ENCODE peak calls at places on chromosomes 3 and 15, in eight cellular contexts. R, Z, O, I, F, D, B and H are unnamed samples.

GRCh38 chr3:53159415-53160135 is 1.4 kb upstream of the PRKCD start:
- DNase-seq in I (peak; percentile 62), B (no peak), D (no peak), R (no peak), F (no peak), Z (no peak), O (no peak), H (no peak)

GRCh38 chr15:57156210-57156887 is 220.0 kb upstream of the CGNL1 start:
- DNase-seq in Z (peak; percentile 11), D (no peak), O (peak; percentile 16), B (no peak), R (no peak), I (no peak), F (no peak), H (no peak)

GRCh38 chr3:41608267-41608822 is 353.6 kb downstream of the ULK4 start:
- DNase-seq in D (no peak), O (no peak), I (no peak), Z (no peak), R (no peak), F (no peak), B (no peak), H (no peak)

GRCh38 chr15:36627566-36627965 is 48.1 kb downstream of the CDIN1 start:
- DNase-seq in R (no peak), I (no peak), D (no peak), Z (no peak), O (no peak), F (no peak), B (no peak), H (no peak)

GRCh38 chr15:20356444-20357138 is 185.0 kb downstream of the GOLGA6L6 start:
- DNase-seq in O (no peak), I (no peak), B (no peak), D (no peak), F (peak; percentile 59), R (no peak), Z (peak; percentile 88), H (peak; percentile 81)

GRCh38 chr15:45088801-45089711 is 24.9 kb downstream of the DUOX2 start:
- DNase-seq in F (no peak), R (no peak), D (no peak), Z (no peak), B (no peak), O (no peak), I (no peak), H (no peak)

GRCh38 chr3:25725810-25726209 is 57.4 kb downstream of the NGLY1 start:
- DNase-seq in B (no peak), O (peak; percentile 16), F (no peak), D (no peak), Z (no peak), R (peak; percentile 2), I (no peak), H (no peak)

GRCh38 chr3:75737831-75738493 is 47.4 kb downstream of the ZNF717 start:
- DNase-seq in R (peak; percentile 10), B (peak; percentile 9), I (no peak), Z (no peak), F (no peak), O (peak; percentile 26), D (no peak), H (no peak)

GRCh38 chr3:189282751-189283150 is 111.0 kb downstream of the TPRG1 start:
- DNase-seq in F (no peak), R (no peak), I (no peak), O (peak; percentile 20), D (no peak), B (peak; percentile 85), Z (no peak), H (no peak)

GRCh38 chr3:129722527-129722926 is 116.1 kb upstream of the PLXND1 start:
- DNase-seq in B (no peak), D (no peak), Z (no peak), F (no peak), O (no peak), R (no peak), I (no peak), H (no peak)

GRCh38 chr15:58932791-58933310 is 628 bp downstream of the SLTM start:
- DNase-seq in F (no peak), B (no peak), D (no peak), Z (peak; percentile 77), I (no peak), R (no peak), O (no peak), H (no peak)

GRCh38 chr15:83322061-83322460 is 37.6 kb upstream of the BNC1 start:
- DNase-seq in O (no peak), D (no peak), B (peak; percentile 80), F (no peak), I (no peak), R (peak; percentile 15), Z (no peak), H (no peak)

GRCh38 chr3:127003601-127004280 is 20.8 kb downstream of the PLXNA1 start:
- DNase-seq in B (no peak), Z (no peak), R (no peak), D (no peak), O (no peak), F (no peak), I (no peak), H (no peak)

GRCh38 chr3:127004641-127005397 is 21.9 kb downstream of the PLXNA1 start:
- DNase-seq in I (no peak), B (no peak), Z (no peak), O (no peak), F (no peak), R (no peak), D (no peak), H (no peak)

GRCh38 chr3:127006781-127007436 is 24.0 kb downstream of the PLXNA1 start:
- DNase-seq in O (peak; percentile 7), D (no peak), R (no peak), B (peak; percentile 54), F (no peak), Z (peak; percentile 67), I (no peak), H (no peak)

GRCh38 chr3:127008236-127008635 is 25.3 kb downstream of the PLXNA1 start:
- DNase-seq in B (no peak), R (no peak), F (no peak), O (no peak), D (no peak), I (no peak), Z (peak; percentile 59), H (no peak)

DNA sequence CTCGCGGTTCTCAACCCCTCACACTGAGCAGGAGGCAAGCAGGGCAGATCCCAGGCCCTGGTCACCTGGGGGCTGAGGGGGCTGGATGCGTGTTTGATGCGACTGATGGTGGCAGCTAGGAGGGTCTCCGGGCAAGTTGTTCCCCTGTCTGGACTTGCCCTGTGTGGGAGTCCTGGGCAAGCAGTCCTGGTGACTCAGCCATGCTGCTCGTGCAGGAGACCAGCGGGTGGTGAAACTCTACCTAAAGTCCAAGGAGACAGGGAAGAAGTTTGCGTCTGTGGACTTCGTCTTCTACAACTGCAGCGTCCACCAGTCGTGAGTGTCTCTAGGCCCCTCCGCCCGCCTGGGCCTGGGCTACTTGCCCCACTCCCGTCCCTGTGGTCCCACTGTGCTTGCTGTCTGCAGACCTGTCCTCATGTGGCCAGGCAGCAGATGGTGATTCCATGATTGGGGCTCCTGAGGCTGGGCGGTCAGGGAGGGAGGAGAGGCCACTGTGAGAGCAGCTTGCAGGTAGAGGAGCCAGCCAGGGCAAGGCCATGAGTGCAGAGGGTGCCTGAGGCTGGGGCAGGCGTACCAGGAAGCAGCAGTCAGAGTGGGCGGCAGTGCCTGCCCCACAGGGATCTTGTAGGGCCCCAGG is 23.1 kb downstream of the PLXNA1 start:
- DNase-seq in F (no peak), D (no peak), B (peak; percentile 84), R (peak; percentile 48), O (peak; percentile 48), Z (no peak), I (no peak), H (no peak)
- H4K20me1 ChIP-seq in F (no peaks in the 10 kb centered on the region), D (peaks cover 15% of the 10 kb centered on the region), B (no peaks in the 10 kb centered on the region), R (no peaks in the 10 kb centered on the region), O (peaks cover 33% of the 10 kb centered on the region), Z (peaks cover 5% of the 10 kb centered on the region), I (peaks cover 36% of the 10 kb centered on the region), H (peaks cover 50% of the 10 kb centered on the region)

DNA sequence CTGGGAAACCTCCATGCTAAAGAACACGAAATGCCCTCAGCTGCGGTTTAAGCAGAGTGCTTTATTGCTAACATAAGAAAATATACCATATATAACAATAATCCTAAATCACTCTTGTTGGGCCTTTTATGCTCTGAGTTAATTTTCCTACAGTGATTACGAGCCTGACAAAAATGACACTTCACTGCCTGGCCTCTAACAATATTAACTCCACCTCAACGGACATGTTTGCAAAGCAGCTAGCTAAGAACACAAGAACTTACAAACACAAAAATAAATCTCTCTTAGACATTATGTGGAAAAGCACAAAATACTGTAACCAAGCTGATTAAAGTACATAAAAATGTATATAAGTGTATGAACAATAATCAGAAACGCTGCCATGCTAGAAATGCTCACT is 40.7 kb downstream of the DLG1 start:
- DNase-seq in I (no peak), R (no peak), B (no peak), D (no peak), Z (no peak), F (no peak), O (no peak), H (no peak)
- H3K27ac ChIP-seq in I (peak overlapping the region; percentile 42), R (no peak overlapping the region), B (peak overlapping the region; percentile 43), D (no peak overlapping the region), Z (peak overlapping the region; percentile 22), F (no peak overlapping the region), O (peak overlapping the region; percentile 38), H (no peak overlapping the region)

DNA sequence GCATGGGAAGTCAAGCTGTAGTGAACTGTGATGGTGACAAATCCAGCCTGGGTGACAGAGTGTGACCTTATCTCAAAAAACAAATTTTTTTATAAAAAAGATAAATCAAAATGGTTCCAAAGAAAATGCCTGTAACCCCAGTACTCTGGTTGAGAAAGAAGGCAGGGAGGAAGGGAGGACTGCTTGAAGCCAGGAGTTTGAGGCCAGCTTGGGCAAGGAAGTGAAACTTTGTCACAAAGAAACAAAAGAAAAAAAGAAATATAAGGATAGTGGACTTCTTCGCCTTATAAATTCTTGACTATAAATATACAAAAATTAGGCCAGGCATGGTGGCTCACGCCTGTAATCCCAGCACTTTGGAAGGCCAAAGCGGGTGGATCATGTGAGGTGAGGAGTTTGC is 34.1 kb downstream of the SMARCC1 start:
- DNase-seq in R (no peak), Z (no peak), I (no peak), B (no peak), D (no peak), F (no peak), O (no peak), H (no peak)
- H4K20me1 ChIP-seq in R (peaks cover 36% of the 10 kb centered on the region), Z (peaks cover 17% of the 10 kb centered on the region), I (peaks cover 97% of the 10 kb centered on the region), B (no peaks in the 10 kb centered on the region), D (peaks cover 8% of the 10 kb centered on the region), F (peaks cover 3% of the 10 kb centered on the region), O (peaks cover 57% of the 10 kb centered on the region), H (peaks cover 37% of the 10 kb centered on the region)

GRCh38 chr3:136733317-136733833 is 18.8 kb downstream of the STAG1 start:
- DNase-seq in I (no peak), O (peak; percentile 39), B (peak; percentile 22), Z (no peak), F (no peak), D (no peak), R (peak; percentile 28), H (no peak)
- H3K27ac ChIP-seq in I (no peak overlapping the region), O (no peak overlapping the region), B (no peak overlapping the region), Z (no peak overlapping the region), F (no peak overlapping the region), D (no peak overlapping the region), R (no peak overlapping the region), H (no peak overlapping the region)